ENCODE peak calls at places on chromosomes 11 and 22, in nine cellular contexts. One of them, this sample, is unnamed.
A peak's percentile ranks its signal among the peaks of the same experiment; 100 is the strongest.

GRCh38 chr22:47602732-47603131 is 840.3 kb downstream of the TBC1D22A start:
- DNase-seq in BE2C: no peak
- DNase-seq in keratinocyte: no peak
- DNase-seq in stomach: peak; percentile 4
- DNase-seq in aorta: no peak
- DNase-seq in GM12878: no peak
- DNase-seq in spleen: peak; percentile 10
- DNase-seq in fibroblast of lung: no peak
- DNase-seq in adrenal gland: no peak
- DNase-seq in this sample: no peak

GRCh38 chr11:57421066-57421465 is 5.9 kb downstream of the SLC43A3 start:
- DNase-seq in BE2C: no peak
- DNase-seq in keratinocyte: no peak
- DNase-seq in stomach: no peak
- DNase-seq in aorta: no peak
- DNase-seq in GM12878: no peak
- DNase-seq in spleen: no peak
- DNase-seq in fibroblast of lung: no peak
- DNase-seq in adrenal gland: no peak
- DNase-seq in this sample: no peak

GRCh38 chr11:84563356-84563755 is 1063.8 kb downstream of the DLG2 start:
- DNase-seq in BE2C: no peak
- DNase-seq in keratinocyte: no peak
- DNase-seq in stomach: no peak
- DNase-seq in aorta: no peak
- DNase-seq in GM12878: no peak
- DNase-seq in spleen: no peak
- DNase-seq in fibroblast of lung: no peak
- DNase-seq in adrenal gland: no peak
- DNase-seq in this sample: no peak

GRCh38 chr22:19120829-19121630 is 1.2 kb downstream of the DGCR2 start:
- DNase-seq in BE2C: no peak
- DNase-seq in keratinocyte: no peak
- DNase-seq in stomach: peak; percentile 66
- DNase-seq in aorta: no peak
- DNase-seq in GM12878: no peak
- DNase-seq in spleen: peak; percentile 77
- DNase-seq in fibroblast of lung: no peak
- DNase-seq in adrenal gland: peak; percentile 71
- DNase-seq in this sample: peak; percentile 78

GRCh38 chr11:61518032-61518795 is 9.7 kb downstream of the LRRC10B start:
- DNase-seq in BE2C: no peak
- DNase-seq in keratinocyte: no peak
- DNase-seq in stomach: no peak
- DNase-seq in aorta: no peak
- DNase-seq in GM12878: no peak
- DNase-seq in spleen: no peak
- DNase-seq in fibroblast of lung: no peak
- DNase-seq in adrenal gland: no peak
- DNase-seq in this sample: no peak

GRCh38 chr11:44899959-44900358 is 50.7 kb downstream of the TP53I11 start:
- DNase-seq in BE2C: peak; percentile 52
- DNase-seq in keratinocyte: no peak
- DNase-seq in stomach: no peak
- DNase-seq in aorta: no peak
- DNase-seq in GM12878: peak; percentile 11
- DNase-seq in spleen: no peak
- DNase-seq in fibroblast of lung: peak; percentile 60
- DNase-seq in adrenal gland: no peak
- DNase-seq in this sample: peak; percentile 90

GRCh38 chr22:23098718-23099524 is 28.6 kb downstream of the GNAZ start:
- DNase-seq in BE2C: no peak
- DNase-seq in keratinocyte: no peak
- DNase-seq in stomach: peak; percentile 85
- DNase-seq in aorta: no peak
- DNase-seq in GM12878: no peak
- DNase-seq in spleen: no peak
- DNase-seq in fibroblast of lung: no peak
- DNase-seq in adrenal gland: peak; percentile 87
- DNase-seq in this sample: no peak

GRCh38 chr11:9704037-9704436 is 40.2 kb downstream of the SWAP70 start:
- DNase-seq in BE2C: no peak
- DNase-seq in keratinocyte: no peak
- DNase-seq in stomach: no peak
- DNase-seq in aorta: no peak
- DNase-seq in GM12878: no peak
- DNase-seq in spleen: no peak
- DNase-seq in fibroblast of lung: no peak
- DNase-seq in adrenal gland: no peak
- DNase-seq in this sample: no peak

GRCh38 chr22:44449061-44449682 is 48.9 kb downstream of the RTL6 start:
- DNase-seq in BE2C: no peak
- DNase-seq in keratinocyte: peak; percentile 28
- DNase-seq in stomach: no peak
- DNase-seq in aorta: peak; percentile 66
- DNase-seq in GM12878: no peak
- DNase-seq in spleen: peak; percentile 34
- DNase-seq in fibroblast of lung: peak; percentile 90
- DNase-seq in adrenal gland: peak; percentile 91
- DNase-seq in this sample: peak; percentile 27

GRCh38 chr11:118615996-118616395 is 8.6 kb downstream of the PHLDB1 start:
- DNase-seq in BE2C: no peak
- DNase-seq in keratinocyte: no peak
- DNase-seq in stomach: no peak
- DNase-seq in aorta: peak; percentile 29
- DNase-seq in GM12878: no peak
- DNase-seq in spleen: peak; percentile 20
- DNase-seq in fibroblast of lung: no peak
- DNase-seq in adrenal gland: peak; percentile 13
- DNase-seq in this sample: no peak

GRCh38 chr11:43582837-43583462 is 97.6 kb upstream of the HSD17B12 start:
- DNase-seq in BE2C: no peak
- DNase-seq in keratinocyte: no peak
- DNase-seq in stomach: no peak
- DNase-seq in aorta: no peak
- DNase-seq in GM12878: no peak
- DNase-seq in spleen: no peak
- DNase-seq in fibroblast of lung: no peak
- DNase-seq in adrenal gland: no peak
- DNase-seq in this sample: peak; percentile 61
- H3K4me3 ChIP-seq in BE2C: no peak overlapping the region
- H3K4me3 ChIP-seq in keratinocyte: no peak overlapping the region
- H3K4me3 ChIP-seq in stomach: no peak overlapping the region
- H3K4me3 ChIP-seq in aorta: no peak overlapping the region
- H3K4me3 ChIP-seq in GM12878: no peak overlapping the region
- H3K4me3 ChIP-seq in spleen: no peak overlapping the region
- H3K4me3 ChIP-seq in fibroblast of lung: no peak overlapping the region
- H3K4me3 ChIP-seq in adrenal gland: no peak overlapping the region
- H3K4me3 ChIP-seq in this sample: no peak overlapping the region

GRCh38 chr11:59647245-59647965 is 21.4 kb downstream of the PATL1 start:
- DNase-seq in BE2C: no peak
- DNase-seq in keratinocyte: no peak
- DNase-seq in stomach: no peak
- DNase-seq in aorta: no peak
- DNase-seq in GM12878: no peak
- DNase-seq in spleen: no peak
- DNase-seq in fibroblast of lung: no peak
- DNase-seq in adrenal gland: no peak
- DNase-seq in this sample: no peak
- H3K36me3 ChIP-seq in BE2C: peaks cover 4% of the 10 kb centered on the region
- H3K36me3 ChIP-seq in keratinocyte: peaks cover 28% of the 10 kb centered on the region
- H3K36me3 ChIP-seq in stomach: peaks cover 51% of the 10 kb centered on the region
- H3K36me3 ChIP-seq in aorta: peaks cover 14% of the 10 kb centered on the region
- H3K36me3 ChIP-seq in GM12878: peaks cover 12% of the 10 kb centered on the region
- H3K36me3 ChIP-seq in spleen: peaks cover 3% of the 10 kb centered on the region
- H3K36me3 ChIP-seq in fibroblast of lung: peaks cover 21% of the 10 kb centered on the region
- H3K36me3 ChIP-seq in adrenal gland: no peaks in the 10 kb centered on the region
- H3K36me3 ChIP-seq in this sample: peaks cover 23% of the 10 kb centered on the region

GRCh38 chr22:49142891-49143290 is 684.8 kb downstream of the BRD1 start:
- DNase-seq in BE2C: no peak
- DNase-seq in keratinocyte: no peak
- DNase-seq in stomach: no peak
- DNase-seq in aorta: no peak
- DNase-seq in GM12878: no peak
- DNase-seq in spleen: peak; percentile 61
- DNase-seq in fibroblast of lung: no peak
- DNase-seq in adrenal gland: no peak
- DNase-seq in this sample: peak; percentile 22
- H3K27me3 ChIP-seq in BE2C: no peaks in the 10 kb centered on the region
- H3K27me3 ChIP-seq in keratinocyte: no peaks in the 10 kb centered on the region
- H3K27me3 ChIP-seq in stomach: peaks cover 4% of the 10 kb centered on the region
- H3K27me3 ChIP-seq in aorta: no peaks in the 10 kb centered on the region
- H3K27me3 ChIP-seq in GM12878: no peaks in the 10 kb centered on the region
- H3K27me3 ChIP-seq in spleen: peaks cover 53% of the 10 kb centered on the region
- H3K27me3 ChIP-seq in fibroblast of lung: no peaks in the 10 kb centered on the region
- H3K27me3 ChIP-seq in adrenal gland: no peaks in the 10 kb centered on the region
- H3K27me3 ChIP-seq in this sample: no peaks in the 10 kb centered on the region

DNA sequence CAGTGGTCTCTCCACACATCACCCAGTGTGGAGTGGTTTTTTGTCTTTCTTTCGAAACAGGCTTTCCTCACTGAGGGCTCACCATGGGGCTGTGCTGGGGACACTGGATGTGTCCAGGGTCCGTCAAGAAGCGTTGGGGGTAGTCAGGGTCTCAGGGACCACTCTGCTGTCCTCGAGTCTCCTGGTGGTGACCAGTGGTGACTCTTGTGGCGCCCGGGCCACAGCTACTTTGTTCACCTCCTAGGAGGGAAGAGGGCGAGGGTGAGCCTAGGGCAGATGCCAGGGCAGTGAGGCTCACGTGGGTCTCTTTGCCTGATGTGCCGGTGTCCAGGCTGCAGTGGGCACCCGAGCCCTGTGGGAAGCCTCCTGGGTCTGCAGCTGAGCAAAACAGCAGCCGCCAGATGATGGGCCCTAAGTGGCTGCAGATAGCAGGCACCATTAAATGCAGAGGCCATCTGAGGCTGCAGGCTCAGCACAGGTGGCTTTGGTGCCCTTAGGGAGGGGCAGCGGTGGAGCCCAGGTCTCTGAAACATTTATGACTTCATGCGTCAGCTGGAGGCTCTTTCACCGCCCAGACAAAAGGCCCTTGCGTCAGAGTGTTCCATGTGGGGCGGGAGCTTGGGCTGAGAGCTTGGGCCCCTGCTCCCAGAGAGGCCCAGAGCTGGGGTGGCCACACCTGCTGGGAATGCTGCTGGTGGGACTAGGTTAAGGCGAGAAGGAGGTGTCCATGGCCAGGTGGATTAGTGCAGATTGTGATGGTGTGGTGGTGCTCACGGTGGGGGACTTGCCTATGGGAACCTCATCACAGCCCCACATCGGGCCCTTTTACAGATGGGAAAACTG is 29.5 kb downstream of the KCNQ1 start:
- DNase-seq in BE2C: no peak
- DNase-seq in keratinocyte: no peak
- DNase-seq in stomach: peak; percentile 78
- DNase-seq in aorta: no peak
- DNase-seq in GM12878: no peak
- DNase-seq in spleen: no peak
- DNase-seq in fibroblast of lung: no peak
- DNase-seq in adrenal gland: peak; percentile 64
- DNase-seq in this sample: peak; percentile 41
- H3K4me3 ChIP-seq in BE2C: no peak overlapping the region
- H3K4me3 ChIP-seq in keratinocyte: no peak overlapping the region
- H3K4me3 ChIP-seq in stomach: no peak overlapping the region
- H3K4me3 ChIP-seq in aorta: no peak overlapping the region
- H3K4me3 ChIP-seq in GM12878: no peak overlapping the region
- H3K4me3 ChIP-seq in spleen: no peak overlapping the region
- H3K4me3 ChIP-seq in fibroblast of lung: no peak overlapping the region
- H3K4me3 ChIP-seq in adrenal gland: no peak overlapping the region
- H3K4me3 ChIP-seq in this sample: no peak overlapping the region

GRCh38 chr11:64974124-64974523 is 2.2 kb upstream of the MAJIN start:
- DNase-seq in BE2C: no peak
- DNase-seq in keratinocyte: no peak
- DNase-seq in stomach: no peak
- DNase-seq in aorta: no peak
- DNase-seq in GM12878: no peak
- DNase-seq in spleen: no peak
- DNase-seq in fibroblast of lung: no peak
- DNase-seq in adrenal gland: no peak
- DNase-seq in this sample: no peak
- H3K36me3 ChIP-seq in BE2C: no peaks in the 10 kb centered on the region
- H3K36me3 ChIP-seq in keratinocyte: no peaks in the 10 kb centered on the region
- H3K36me3 ChIP-seq in stomach: no peaks in the 10 kb centered on the region
- H3K36me3 ChIP-seq in aorta: no peaks in the 10 kb centered on the region
- H3K36me3 ChIP-seq in GM12878: no peaks in the 10 kb centered on the region
- H3K36me3 ChIP-seq in spleen: no peaks in the 10 kb centered on the region
- H3K36me3 ChIP-seq in fibroblast of lung: no peaks in the 10 kb centered on the region
- H3K36me3 ChIP-seq in adrenal gland: no peaks in the 10 kb centered on the region
- H3K36me3 ChIP-seq in this sample: no peaks in the 10 kb centered on the region

GRCh38 chr11:64100782-64101358 is 65.0 kb downstream of the MACROD1 start:
- DNase-seq in BE2C: no peak
- DNase-seq in keratinocyte: no peak
- DNase-seq in stomach: no peak
- DNase-seq in aorta: no peak
- DNase-seq in GM12878: no peak
- DNase-seq in spleen: no peak
- DNase-seq in fibroblast of lung: no peak
- DNase-seq in adrenal gland: no peak
- DNase-seq in this sample: no peak

GRCh38 chr11:64102005-64102738 is 63.7 kb downstream of the MACROD1 start:
- DNase-seq in BE2C: no peak
- DNase-seq in keratinocyte: no peak
- DNase-seq in stomach: no peak
- DNase-seq in aorta: no peak
- DNase-seq in GM12878: no peak
- DNase-seq in spleen: no peak
- DNase-seq in fibroblast of lung: no peak
- DNase-seq in adrenal gland: no peak
- DNase-seq in this sample: no peak

GRCh38 chr11:64104632-64105031 is 61.3 kb downstream of the MACROD1 start:
- DNase-seq in BE2C: no peak
- DNase-seq in keratinocyte: no peak
- DNase-seq in stomach: no peak
- DNase-seq in aorta: no peak
- DNase-seq in GM12878: no peak
- DNase-seq in spleen: no peak
- DNase-seq in fibroblast of lung: no peak
- DNase-seq in adrenal gland: no peak
- DNase-seq in this sample: no peak

GRCh38 chr11:64101461-64101860 is 64.5 kb downstream of the MACROD1 start:
- DNase-seq in BE2C: no peak
- DNase-seq in keratinocyte: no peak
- DNase-seq in stomach: no peak
- DNase-seq in aorta: no peak
- DNase-seq in GM12878: no peak
- DNase-seq in spleen: no peak
- DNase-seq in fibroblast of lung: no peak
- DNase-seq in adrenal gland: no peak
- DNase-seq in this sample: no peak

GRCh38 chr11:64103377-64103985 is 62.4 kb downstream of the MACROD1 start:
- DNase-seq in BE2C: no peak
- DNase-seq in keratinocyte: no peak
- DNase-seq in stomach: no peak
- DNase-seq in aorta: no peak
- DNase-seq in GM12878: no peak
- DNase-seq in spleen: no peak
- DNase-seq in fibroblast of lung: no peak
- DNase-seq in adrenal gland: no peak
- DNase-seq in this sample: no peak
- H3K27me3 ChIP-seq in BE2C: no peaks in the 10 kb centered on the region
- H3K27me3 ChIP-seq in keratinocyte: peaks cover 13% of the 10 kb centered on the region
- H3K27me3 ChIP-seq in stomach: no peaks in the 10 kb centered on the region
- H3K27me3 ChIP-seq in aorta: no peaks in the 10 kb centered on the region
- H3K27me3 ChIP-seq in GM12878: no peaks in the 10 kb centered on the region
- H3K27me3 ChIP-seq in spleen: no peaks in the 10 kb centered on the region
- H3K27me3 ChIP-seq in fibroblast of lung: no peaks in the 10 kb centered on the region
- H3K27me3 ChIP-seq in adrenal gland: no peaks in the 10 kb centered on the region
- H3K27me3 ChIP-seq in this sample: peaks cover 3% of the 10 kb centered on the region